ENCODE peak calls at places on chromosome 15, in six cellular contexts. M is stomach; G is ACHN; S is ELR; V is stimulated activated CD4-positive, alpha-beta T cell treated with anti-CD3 and anti-CD28 coated beads, Interleukin-4, amount 100 ng/mL, for 48 hours; N is mesothelial cell of epicardium. K is an unnamed sample.
A peak's percentile ranks its signal among the peaks of the same experiment; 100 is the strongest.

GRCh38 chr15:73941044-73941443 is 14.8 kb downstream of the LOXL1 start:
- DNase-seq in G (peak; percentile 59), N (no peak), V (no peak), S (peak; percentile 94), M (no peak), K (no peak)

GRCh38 chr15:99711685-99712084 is 21.6 kb downstream of the LYSMD4 start:
- DNase-seq in G (no peak), M (no peak), S (no peak), N (no peak), V (no peak), K (no peak)

GRCh38 chr15:85500060-85500708 is 119.8 kb downstream of the AKAP13 start:
- DNase-seq in N (no peak), G (no peak), S (no peak), M (no peak), V (no peak), K (no peak)

GRCh38 chr15:57017024-57017423 is 98.6 kb downstream of the TCF12 start:
- DNase-seq in M (no peak), N (no peak), G (peak; percentile 27), V (no peak), S (peak; percentile 48), K (no peak)

GRCh38 chr15:90382305-90382704 is 5.7 kb upstream of the IQGAP1 start:
- DNase-seq in M (no peak), S (no peak), G (no peak), V (no peak), N (no peak), K (no peak)

GRCh38 chr15:80904941-80905532 is 84.6 kb downstream of the MESD start:
- DNase-seq in N (no peak), S (no peak), M (no peak), V (no peak), G (no peak), K (no peak)

GRCh38 chr15:92079047-92079446 is 225.5 kb downstream of the SLCO3A1 start:
- DNase-seq in G (peak; percentile 31), M (no peak), N (no peak), S (peak; percentile 1), V (peak; percentile 35), K (no peak)

GRCh38 chr15:87792250-87793030 is 464.1 kb downstream of the NTRK3 start:
- DNase-seq in S (no peak), N (no peak), M (no peak), G (no peak), V (no peak), K (no peak)

GRCh38 chr15:78810377-78811123 is 714 bp downstream of the ADAMTS7 start:
- DNase-seq in G (peak; percentile 56), S (peak; percentile 48), M (peak; percentile 67), V (no peak), N (no peak), K (peak; percentile 40)

GRCh38 chr15:29540479-29540878 is 270.9 kb upstream of the NSMCE3 start:
- DNase-seq in V (no peak), M (no peak), G (no peak), N (no peak), S (no peak), K (no peak)

GRCh38 chr15:92425578-92426225 is 32.0 kb downstream of the ST8SIA2 start:
- DNase-seq in S (no peak), N (no peak), V (no peak), G (no peak), M (no peak), K (no peak)

GRCh38 chr15:39624806-39625205 is 43.9 kb downstream of the THBS1 start:
- DNase-seq in S (peak; percentile 93), N (no peak), V (peak; percentile 40), G (peak; percentile 55), M (peak; percentile 39), K (no peak)

GRCh38 chr15:63288778-63289378 is 11.5 kb downstream of the APH1B start:
- DNase-seq in S (peak; percentile 77), V (no peak), G (peak; percentile 53), M (no peak), N (no peak), K (peak; percentile 54)

GRCh38 chr15:74988007-74988800 is 7.2 kb upstream of the SCAMP5 start:
- DNase-seq in G (peak; percentile 66), V (peak; percentile 16), S (peak; percentile 65), M (peak; percentile 49), N (no peak), K (no peak)

GRCh38 chr15:84946772-84947489 is 34.7 kb upstream of the PDE8A start:
- DNase-seq in S (no peak), V (no peak), M (peak; percentile 49), N (no peak), G (no peak), K (no peak)

GRCh38 chr15:73682597-73683090 is 1.5 kb upstream of the CD276 start:
- DNase-seq in N (no peak), G (no peak), V (no peak), M (no peak), S (no peak), K (no peak)

GRCh38 chr15:83066034-83066760 is 855 bp downstream of the BTBD1 start:
- DNase-seq in M (no peak), G (peak; percentile 8), N (no peak), S (peak; percentile 22), V (no peak), K (no peak)

GRCh38 chr15:63056843-63057242 is 14.3 kb downstream of the TPM1 start:
- DNase-seq in S (no peak), V (no peak), M (peak; percentile 50), N (no peak), G (peak; percentile 18), K (no peak)

GRCh38 chr15:41891946-41892345 is 1.9 kb downstream of the SPTBN5 start:
- DNase-seq in V (no peak), G (no peak), M (no peak), S (no peak), N (no peak), K (no peak)

GRCh38 chr15:66429117-66429516 is 42.4 kb downstream of the MAP2K1 start:
- DNase-seq in G (no peak), N (no peak), S (no peak), M (no peak), V (no peak), K (no peak)

GRCh38 chr15:98729446-98730042 is 81.2 kb downstream of the IGF1R start:
- DNase-seq in V (no peak), G (no peak), N (no peak), S (no peak), M (no peak), K (no peak)

GRCh38 chr15:96887730-96888129 is 557.2 kb downstream of the NR2F2 start:
- DNase-seq in S (peak; percentile 67), V (no peak), M (no peak), N (no peak), G (peak; percentile 68), K (no peak)

GRCh38 chr15:59223736-59224135 is 17.1 kb downstream of the LDHAL6B start:
- DNase-seq in M (no peak), S (no peak), V (no peak), N (no peak), G (no peak), K (no peak)

GRCh38 chr15:78402056-78402610 is 35.9 kb upstream of the IREB2 start:
- DNase-seq in M (no peak), N (no peak), G (no peak), S (no peak), V (no peak), K (no peak)

GRCh38 chr15:99955532-99955931 is 222.3 kb upstream of the LYSMD4 start:
- DNase-seq in N (no peak), V (no peak), G (no peak), M (no peak), S (no peak), K (no peak)

GRCh38 chr15:99928429-99928981 is 195.3 kb upstream of the LYSMD4 start:
- DNase-seq in G (peak; percentile 49), N (peak; percentile 69), M (peak; percentile 86), V (peak; percentile 78), S (peak; percentile 75), K (peak; percentile 79)

GRCh38 chr15:54099010-54099409 is 120.8 kb downstream of the UNC13C start:
- DNase-seq in V (no peak), S (no peak), G (no peak), M (no peak), N (no peak), K (no peak)

GRCh38 chr15:38374024-38374423 is 79.9 kb upstream of the FAM98B start:
- DNase-seq in G (no peak), N (no peak), V (no peak), S (no peak), M (no peak), K (no peak)

GRCh38 chr15:46091860-46092450 is 457.1 kb downstream of the SQOR start:
- DNase-seq in V (no peak), N (no peak), M (no peak), S (peak; percentile 27), G (peak; percentile 39), K (peak; percentile 1)

GRCh38 chr15:62164500-62165028 is 521 bp downstream of the C2CD4B start:
- DNase-seq in M (no peak), V (no peak), N (no peak), G (no peak), S (peak; percentile 8), K (peak; percentile 12)

GRCh38 chr15:39501366-39501765 is 79.5 kb upstream of the THBS1 start:
- DNase-seq in V (no peak), N (no peak), M (no peak), S (peak; percentile 23), G (peak; percentile 14), K (no peak)

GRCh38 chr15:40398413-40398873 is 7.2 kb upstream of the IVD start:
- DNase-seq in G (no peak), S (no peak), N (no peak), M (no peak), V (no peak), K (no peak)

GRCh38 chr15:90883971-90884718 is at the start of gene FES:
- DNase-seq in V (no peak), N (no peak), G (no peak), S (peak; percentile 48), M (peak; percentile 67), K (no peak)